ENCODE peak calls at places on chromosomes 13 and 19, in nine cellular contexts. U is thoracic aorta; V is midbrain; S is body of pancreas; N is C1 segment of cervical spinal cord; D is stimulated activated CD8-positive, alpha-beta memory T cell treated with anti-CD3 and anti-CD28 coated beads, Interleukin-15, amount 100 ng/mL, for 1 hour; B is iris pigment epithelial cell; W is activated CD4-positive, alpha-beta T cell treated with anti-CD3 and anti-CD28 coated beads, Interleukin-2, amount 50 U/mL, for 24 hours; Y is nephron progenitor cell. J is an unnamed sample.

GRCh38 chr19:34345934-34346333 is 19.1 kb upstream of the GPI start:
- DNase-seq in N (peak; percentile 72), S (peak; percentile 66), U (no peak), D (peak; percentile 55), V (peak; percentile 84), B (peak; percentile 58), Y (peak; percentile 71), W (peak; percentile 49), J (peak; percentile 88)

GRCh38 chr19:48321372-48321621 is 4.1 kb upstream of the EMP3 start:
- DNase-seq in D (peak; percentile 95), Y (peak; percentile 99), N (peak; percentile 80), W (peak; percentile 92), S (peak; percentile 99), B (peak; percentile 95), V (peak; percentile 68), U (peak; percentile 91), J (peak; percentile 86)

GRCh38 chr19:14432817-14433453 is at the start of gene PKN1:
- DNase-seq in Y (peak; percentile 80), W (no peak), S (peak; percentile 38), B (no peak), U (no peak), D (no peak), N (peak; percentile 77), V (peak; percentile 68), J (peak; percentile 86)

GRCh38 chr19:31338069-31338767 is 11.0 kb downstream of the TSHZ3 start:
- DNase-seq in N (peak; percentile 25), U (no peak), S (peak; percentile 53), Y (peak; percentile 72), B (peak; percentile 81), V (no peak), D (no peak), W (no peak), J (no peak)

GRCh38 chr13:83621765-83622421 is 260.4 kb downstream of the SLITRK1 start:
- DNase-seq in U (no peak), N (no peak), D (no peak), S (no peak), W (no peak), V (no peak), B (no peak), Y (no peak), J (no peak)

GRCh38 chr13:104809483-104809882 is 1726.0 kb downstream of the EFNB2 start:
- DNase-seq in N (no peak), S (no peak), Y (no peak), V (no peak), D (no peak), W (no peak), B (peak; percentile 74), U (no peak), J (no peak)

GRCh38 chr13:59914556-59914955 is 249.2 kb downstream of the DIAPH3 start:
- DNase-seq in U (no peak), W (no peak), B (peak; percentile 63), N (no peak), S (no peak), V (no peak), Y (no peak), D (no peak), J (no peak)

GRCh38 chr19:33778089-33778791 is 18.4 kb upstream of the KCTD15 start:
- DNase-seq in V (peak; percentile 86), Y (peak; percentile 95), N (peak; percentile 88), B (peak; percentile 57), S (peak; percentile 75), D (peak; percentile 75), U (no peak), W (peak; percentile 82), J (peak; percentile 93)

GRCh38 chr13:30143671-30144400 is 163.5 kb downstream of the KATNAL1 start:
- DNase-seq in D (no peak), U (no peak), B (peak; percentile 84), S (no peak), V (no peak), N (no peak), Y (no peak), W (no peak), J (no peak)

GRCh38 chr19:15432629-15433518 is 14.1 kb upstream of the AKAP8L start:
- DNase-seq in N (peak; percentile 91), V (peak; percentile 91), Y (peak; percentile 95), W (peak; percentile 84), D (peak; percentile 79), B (peak; percentile 95), U (peak; percentile 45), S (peak; percentile 91), J (peak; percentile 97)

GRCh38 chr13:51698352-51698751 is 105.6 kb downstream of the DHRS12 start:
- DNase-seq in S (no peak), W (no peak), N (no peak), U (no peak), D (no peak), Y (no peak), V (no peak), B (no peak), J (no peak)

GRCh38 chr13:21420706-21421105 is 38.4 kb downstream of the ZDHHC20 start:
- DNase-seq in N (no peak), Y (no peak), S (no peak), W (no peak), V (no peak), B (peak; percentile 64), D (no peak), U (no peak), J (no peak)

GRCh38 chr19:1455336-1456120 is 5.6 kb downstream of the APC2 start:
- DNase-seq in S (peak; percentile 68), V (no peak), B (no peak), U (peak; percentile 14), W (no peak), Y (peak; percentile 72), D (no peak), N (no peak), J (no peak)

GRCh38 chr19:41528106-41528505 is 47.9 kb upstream of the CEACAM21 start:
- DNase-seq in S (no peak), N (no peak), W (no peak), U (no peak), Y (no peak), D (no peak), B (peak; percentile 6), V (no peak), J (no peak)

GRCh38 chr13:26300140-26300539 is 46.2 kb downstream of the CDK8 start:
- DNase-seq in D (no peak), Y (no peak), N (no peak), V (no peak), U (no peak), W (no peak), S (no peak), B (peak; percentile 87), J (no peak)